ENCODE peak calls at places on chromosomes 7 and 10, in nine cellular contexts. F, A, Z, W, C, D, S, G and B are unnamed samples.

GRCh38 chr7:12884856-12885440 is 197.5 kb downstream of the ARL4A start:
- DNase-seq in F (no peak), A (no peak), Z (no peak), W (no peak), C (peak; percentile 25), D (no peak), S (no peak), G (no peak), B (no peak)

GRCh38 chr7:113267271-113267670 is 148.9 kb upstream of the SMIM30 start:
- DNase-seq in F (no peak), A (no peak), Z (no peak), W (no peak), C (peak; percentile 20), D (peak; percentile 42), S (no peak), G (no peak), B (no peak)

GRCh38 chr10:6678211-6678803 is 98.2 kb upstream of the PRKCQ start:
- DNase-seq in F (peak; percentile 69), A (peak; percentile 44), Z (peak; percentile 33), W (peak; percentile 32), C (peak; percentile 15), D (peak; percentile 54), S (peak; percentile 70), G (peak; percentile 23), B (peak; percentile 73)

GRCh38 chr10:73649876-73650536 is 5.8 kb downstream of the SYNPO2L start:
- DNase-seq in F (no peak), A (no peak), Z (no peak), W (no peak), C (peak; percentile 26), D (no peak), S (no peak), G (no peak), B (no peak)

GRCh38 chr10:8424555-8425201 is 370.2 kb downstream of the GATA3 start:
- DNase-seq in F (no peak), A (no peak), Z (no peak), W (no peak), C (no peak), D (no peak), S (no peak), G (no peak), B (no peak)

GRCh38 chr7:130733866-130734524 is at the start of gene KLF14:
- DNase-seq in F (peak; percentile 22), A (no peak), Z (no peak), W (peak; percentile 6), C (peak; percentile 76), D (peak; percentile 57), S (peak; percentile 49), G (no peak), B (peak; percentile 6)

GRCh38 chr7:18873674-18874341 is 243.6 kb downstream of the TWIST1 start:
- DNase-seq in F (no peak), A (no peak), Z (no peak), W (no peak), C (peak; percentile 52), D (no peak), S (no peak), G (no peak), B (no peak)

GRCh38 chr10:86298501-86299001 is 68.0 kb downstream of the GRID1 start:
- DNase-seq in F (no peak), A (no peak), Z (no peak), W (no peak), C (no peak), D (no peak), S (no peak), G (no peak), B (no peak)

GRCh38 chr10:88792656-88793055 is 9.9 kb upstream of the LIPM start:
- DNase-seq in F (no peak), A (no peak), Z (no peak), W (no peak), C (peak; percentile 11), D (peak; percentile 95), S (no peak), G (no peak), B (no peak)

GRCh38 chr7:119522263-119522662 is 750.7 kb upstream of the KCND2 start:
- DNase-seq in F (no peak), A (no peak), Z (no peak), W (no peak), C (no peak), D (no peak), S (no peak), G (no peak), B (no peak)

GRCh38 chr7:41656357-41656756 is 46.5 kb downstream of the INHBA start:
- DNase-seq in F (no peak), A (no peak), Z (no peak), W (no peak), C (peak; percentile 27), D (no peak), S (no peak), G (peak; percentile 28), B (no peak)

GRCh38 chr7:20777377-20778062 is 9.2 kb downstream of the SP8 start:
- DNase-seq in F (no peak), A (no peak), Z (no peak), W (no peak), C (no peak), D (no peak), S (no peak), G (no peak), B (no peak)

GRCh38 chr7:111735661-111736323 is 173.5 kb upstream of the IMMP2L start:
- DNase-seq in F (peak; percentile 70), A (peak; percentile 76), Z (no peak), W (peak; percentile 32), C (peak; percentile 83), D (peak; percentile 74), S (peak; percentile 37), G (no peak), B (peak; percentile 42)

GRCh38 chr7:40507166-40507565 is 372.4 kb downstream of the SUGCT start:
- DNase-seq in F (no peak), A (no peak), Z (no peak), W (no peak), C (no peak), D (peak; percentile 44), S (no peak), G (no peak), B (no peak)

GRCh38 chr10:26931223-26931622 is 70.5 kb upstream of the ABI1 start:
- DNase-seq in F (peak; percentile 8), A (peak; percentile 33), Z (no peak), W (no peak), C (no peak), D (no peak), S (peak; percentile 25), G (no peak), B (no peak)

GRCh38 chr10:132471125-132471451 is 66.5 kb upstream of the INPP5A start:
- DNase-seq in F (no peak), A (no peak), Z (no peak), W (no peak), C (no peak), D (no peak), S (no peak), G (no peak), B (no peak)

GRCh38 chr10:52409195-52409594 is 95.1 kb downstream of the DKK1 start:
- DNase-seq in F (no peak), A (no peak), Z (no peak), W (no peak), C (no peak), D (no peak), S (no peak), G (no peak), B (no peak)

GRCh38 chr10:71644307-71645180 is 75.0 kb downstream of the C10orf105 start:
- DNase-seq in F (no peak), A (no peak), Z (no peak), W (no peak), C (no peak), D (no peak), S (no peak), G (no peak), B (no peak)

GRCh38 chr10:46284286-46285229 is 2.2 kb upstream of the ANTXRL start:
- DNase-seq in F (peak; percentile 81), A (peak; percentile 95), Z (peak; percentile 67), W (peak; percentile 55), C (peak; percentile 94), D (peak; percentile 98), S (peak; percentile 87), G (peak; percentile 57), B (peak; percentile 76)

GRCh38 chr7:142790565-142790964 is 19.8 kb downstream of the PRSS2 start:
- DNase-seq in F (no peak), A (no peak), Z (no peak), W (no peak), C (no peak), D (no peak), S (no peak), G (no peak), B (no peak)

GRCh38 chr10:88830643-88831277 is 20.9 kb downstream of the ANKRD22 start:
- DNase-seq in F (no peak), A (no peak), Z (no peak), W (no peak), C (no peak), D (no peak), S (no peak), G (no peak), B (no peak)

GRCh38 chr7:39882148-39882784 is 67.8 kb upstream of the CDK13 start:
- DNase-seq in F (no peak), A (no peak), Z (no peak), W (no peak), C (no peak), D (no peak), S (no peak), G (no peak), B (no peak)

GRCh38 chr7:27139335-27140107 is 4.0 kb downstream of the HOXA5 start:
- DNase-seq in F (no peak), A (peak; percentile 63), Z (no peak), W (no peak), C (no peak), D (no peak), S (no peak), G (no peak), B (no peak)

GRCh38 chr7:50304911-50305621 is 550 bp downstream of the IKZF1 start:
- DNase-seq in F (peak; percentile 75), A (peak; percentile 58), Z (peak; percentile 38), W (no peak), C (no peak), D (peak; percentile 84), S (no peak), G (no peak), B (peak; percentile 78)

GRCh38 chr10:103803941-103804340 is 51.4 kb downstream of the SH3PXD2A start:
- DNase-seq in F (peak; percentile 39), A (no peak), Z (no peak), W (no peak), C (no peak), D (no peak), S (no peak), G (no peak), B (no peak)

GRCh38 chr7:601573-602340 is 82.1 kb upstream of the PDGFA start:
- DNase-seq in F (peak; percentile 66), A (no peak), Z (peak; percentile 86), W (peak; percentile 82), C (peak; percentile 41), D (peak; percentile 49), S (peak; percentile 95), G (peak; percentile 65), B (peak; percentile 76)

GRCh38 chr7:101108330-101108857 is 18.5 kb upstream of the SERPINE1 start:
- DNase-seq in F (no peak), A (peak; percentile 53), Z (no peak), W (no peak), C (no peak), D (peak; percentile 98), S (no peak), G (no peak), B (no peak)

GRCh38 chr10:78524941-78525340 is 491.3 kb downstream of the RPS24 start:
- DNase-seq in F (no peak), A (no peak), Z (no peak), W (no peak), C (no peak), D (no peak), S (no peak), G (no peak), B (no peak)

GRCh38 chr10:102538811-102539210 is 35.0 kb downstream of the SUFU start:
- DNase-seq in F (no peak), A (peak; percentile 47), Z (no peak), W (no peak), C (no peak), D (no peak), S (no peak), G (no peak), B (no peak)

GRCh38 chr10:72243822-72244437 is 27.9 kb upstream of the ASCC1 start:
- DNase-seq in F (no peak), A (no peak), Z (no peak), W (no peak), C (peak; percentile 89), D (no peak), S (no peak), G (no peak), B (no peak)

GRCh38 chr10:25522946-25523608 is 348.3 kb downstream of the GPR158 start:
- DNase-seq in F (no peak), A (no peak), Z (no peak), W (no peak), C (no peak), D (peak; percentile 1), S (no peak), G (no peak), B (no peak)